ENCODE peak calls at places on chromosomes 2 and 18, in four cellular contexts. Q, I, P and B are unnamed samples. For H3K9me3, the result is how much of the 10 kb centered on the place peaks cover.

GRCh38 chr2:113276216-113276905 is 2.4 kb downstream of the PAX8 start:
- DNase-seq in Q (no peak), I (no peak), P (no peak), B (no peak)

GRCh38 chr2:143581989-143582719 is 452.9 kb downstream of the ARHGAP15 start:
- DNase-seq in Q (no peak), I (peak), P (no peak), B (no peak)

GRCh38 chr2:143730950-143731254 is 601.7 kb downstream of the ARHGAP15 start:
- DNase-seq in Q (no peak), I (peak), P (no peak), B (no peak)

GRCh38 chr2:54634564-54635511 is 88.6 kb upstream of the EML6 start:
- DNase-seq in Q (no peak), I (peak), P (no peak), B (no peak)

GRCh38 chr2:68726608-68727367 is 7.8 kb upstream of the ARHGAP25 start:
- DNase-seq in Q (no peak), I (no peak), P (peak), B (no peak)

GRCh38 chr18:12121175-12122095 is 27.8 kb downstream of the ANKRD62 start:
- DNase-seq in Q (no peak), I (peak), P (no peak), B (no peak)

GRCh38 chr2:144354953-144355352 is 165.0 kb downstream of the ZEB2 start:
- DNase-seq in Q (no peak), I (peak), P (no peak), B (no peak)

GRCh38 chr18:11994346-11994707 is 13.0 kb downstream of the IMPA2 start:
- DNase-seq in Q (no peak), I (peak), P (peak), B (peak)

GRCh38 chr2:234256516-234256915 is 206.0 kb downstream of the SPP2 start:
- DNase-seq in Q (no peak), I (no peak), P (no peak), B (no peak)

GRCh38 chr2:229832499-229832898 is 89.3 kb downstream of the TRIP12 start:
- DNase-seq in Q (no peak), I (no peak), P (no peak), B (no peak)

GRCh38 chr2:46339676-46340459 is 42.7 kb downstream of the EPAS1 start:
- DNase-seq in Q (no peak), I (peak), P (no peak), B (no peak)

GRCh38 chr2:224983719-224984388 is 58.4 kb downstream of the DOCK10 start:
- DNase-seq in Q (no peak), I (peak), P (no peak), B (peak)

GRCh38 chr18:12313530-12314245 is 5.6 kb downstream of the TUBB6 start:
- DNase-seq in Q (no peak), I (peak), P (no peak), B (no peak)

GRCh38 chr2:103464831-103465230 is 703.0 kb downstream of the TMEM182 start:
- DNase-seq in Q (no peak), I (no peak), P (no peak), B (no peak)

GRCh38 chr2:19460761-19461160 is 102.3 kb upstream of the OSR1 start:
- DNase-seq in Q (no peak), I (no peak), P (no peak), B (no peak)

GRCh38 chr2:239587836-239588235 is 187.0 kb upstream of the HDAC4 start:
- DNase-seq in Q (no peak), I (no peak), P (peak), B (no peak)

GRCh38 chr2:47811668-47812067 is 28.7 kb downstream of the MSH6 start:
- DNase-seq in Q (no peak), I (no peak), P (no peak), B (no peak)

GRCh38 chr18:45760443-45761036 is 36.6 kb downstream of the SLC14A1 start:
- DNase-seq in Q (no peak), I (no peak), P (no peak), B (no peak)

GRCh38 chr2:31300309-31300708 is 66.4 kb downstream of the EHD3 start:
- DNase-seq in Q (no peak), I (peak), P (no peak), B (no peak)

GRCh38 chr2:28431741-28432140 is 39.1 kb downstream of the FOSL2 start:
- DNase-seq in Q (no peak), I (no peak), P (peak), B (no peak)

GRCh38 chr2:210263841-210264240 is 38.6 kb upstream of the ACADL start:
- DNase-seq in Q (no peak), I (no peak), P (no peak), B (no peak)

GRCh38 chr2:101616411-101616810 is 81.1 kb upstream of the MAP4K4 start:
- DNase-seq in Q (no peak), I (no peak), P (no peak), B (no peak)

GRCh38 chr2:148607553-148607952 is 37.0 kb upstream of the EPC2 start:
- DNase-seq in Q (peak), I (no peak), P (no peak), B (no peak)

GRCh38 chr2:9424447-9425164 is 1.2 kb downstream of the CPSF3 start:
- DNase-seq in Q (no peak), I (no peak), P (no peak), B (no peak)

GRCh38 chr2:101710690-101711318 is 13.3 kb downstream of the MAP4K4 start:
- DNase-seq in Q (no peak), I (peak), P (no peak), B (no peak)

GRCh38 chr18:79815657-79816056 is 17.9 kb downstream of the KCNG2 start:
- DNase-seq in Q (no peak), I (no peak), P (no peak), B (no peak)

GRCh38 chr18:77777126-77777525 is 527.5 kb downstream of the GALR1 start:
- DNase-seq in Q (no peak), I (no peak), P (no peak), B (no peak)
- H3K9me3 ChIP-seq in Q (under half), I (under half), P (under half), B (under half)

DNA sequence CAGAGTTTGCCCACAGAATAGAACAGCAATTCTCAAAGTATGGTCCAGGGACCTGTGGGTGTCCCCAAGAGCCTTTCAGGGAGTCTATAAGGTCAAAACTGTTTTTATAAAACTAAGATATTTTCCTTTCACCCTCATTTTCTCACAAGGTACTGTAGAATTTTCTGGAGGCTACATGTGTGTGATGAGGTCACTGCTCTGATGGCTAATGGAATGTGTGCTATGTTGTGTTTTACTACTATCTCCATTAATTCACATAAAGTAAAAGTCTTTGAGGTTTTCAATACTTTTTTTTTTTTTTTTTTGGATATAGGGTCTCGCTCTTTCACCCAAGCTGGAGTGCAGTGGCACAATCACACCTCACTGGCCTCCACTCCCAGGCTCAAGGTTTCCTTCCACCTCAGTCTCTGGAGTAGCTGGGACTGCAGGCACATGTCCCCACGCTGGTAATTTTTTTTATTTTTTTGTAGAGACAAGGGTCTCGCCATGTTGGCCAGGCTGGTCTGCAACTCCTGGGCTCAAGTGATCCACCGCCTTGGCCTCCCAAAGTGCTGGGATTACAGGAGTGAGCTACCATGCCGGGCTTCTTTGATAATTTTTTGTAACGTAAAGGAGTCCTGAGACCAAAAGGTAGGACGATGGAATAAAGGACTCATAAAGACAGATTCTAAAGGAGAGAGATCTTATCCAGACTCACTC is 1.8 kb downstream of the TRABD2A start:
- DNase-seq in Q (no peak), I (peak), P (no peak), B (no peak)
- H3K9me3 ChIP-seq in Q (under half), I (under half), P (under half), B (under half)

GRCh38 chr2:26778076-26778475 is 7.8 kb upstream of the CENPA start:
- DNase-seq in Q (no peak), I (no peak), P (no peak), B (no peak)

GRCh38 chr2:26780203-26780760 is 5.6 kb upstream of the CENPA start:
- DNase-seq in Q (no peak), I (no peak), P (no peak), B (no peak)

GRCh38 chr2:26772064-26773001 is 8.2 kb downstream of the SLC35F6 start:
- DNase-seq in Q (peak), I (peak), P (peak), B (peak)

GRCh38 chr2:26778507-26778906 is 7.3 kb upstream of the CENPA start:
- DNase-seq in Q (no peak), I (no peak), P (no peak), B (no peak)

DNA sequence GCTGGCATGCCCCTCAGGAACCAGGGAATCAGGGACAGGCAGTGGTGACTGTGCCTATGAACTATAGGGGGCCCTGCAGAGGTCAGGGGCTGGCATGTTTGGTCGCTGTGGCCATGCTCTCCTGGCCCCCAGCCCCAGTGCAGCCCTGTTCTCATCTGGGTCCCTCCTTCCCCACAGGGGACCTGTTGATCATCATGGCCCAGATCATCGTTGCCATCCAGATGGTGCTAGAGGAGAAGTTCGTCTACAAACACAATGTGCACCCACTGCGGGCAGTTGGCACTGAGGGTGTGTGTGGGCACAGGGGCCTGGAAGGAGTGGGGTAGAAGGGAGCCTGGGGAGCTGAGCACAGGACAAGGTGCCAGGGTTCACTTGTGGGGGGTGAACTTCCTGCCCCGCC is 9.7 kb upstream of the CENPA start:
- DNase-seq in Q (no peak), I (no peak), P (no peak), B (no peak)
- H3K9me3 ChIP-seq in Q (under half), I (under half), P (under half), B (under half)

GRCh38 chr2:89780318-89780717 is 1088.8 kb downstream of the RPIA start:
- DNase-seq in Q (no peak), I (no peak), P (no peak), B (no peak)
- H3K9me3 ChIP-seq in Q (under half), I (under half), P (under half), B (half or more)

GRCh38 chr2:7759898-7760297 is 842.7 kb downstream of the RNF144A start:
- DNase-seq in Q (no peak), I (no peak), P (no peak), B (no peak)

GRCh38 chr2:7752291-7752690 is 835.1 kb downstream of the RNF144A start:
- DNase-seq in Q (no peak), I (no peak), P (no peak), B (no peak)

GRCh38 chr2:7753777-7754176 is 836.6 kb downstream of the RNF144A start:
- DNase-seq in Q (no peak), I (no peak), P (no peak), B (no peak)

DNA sequence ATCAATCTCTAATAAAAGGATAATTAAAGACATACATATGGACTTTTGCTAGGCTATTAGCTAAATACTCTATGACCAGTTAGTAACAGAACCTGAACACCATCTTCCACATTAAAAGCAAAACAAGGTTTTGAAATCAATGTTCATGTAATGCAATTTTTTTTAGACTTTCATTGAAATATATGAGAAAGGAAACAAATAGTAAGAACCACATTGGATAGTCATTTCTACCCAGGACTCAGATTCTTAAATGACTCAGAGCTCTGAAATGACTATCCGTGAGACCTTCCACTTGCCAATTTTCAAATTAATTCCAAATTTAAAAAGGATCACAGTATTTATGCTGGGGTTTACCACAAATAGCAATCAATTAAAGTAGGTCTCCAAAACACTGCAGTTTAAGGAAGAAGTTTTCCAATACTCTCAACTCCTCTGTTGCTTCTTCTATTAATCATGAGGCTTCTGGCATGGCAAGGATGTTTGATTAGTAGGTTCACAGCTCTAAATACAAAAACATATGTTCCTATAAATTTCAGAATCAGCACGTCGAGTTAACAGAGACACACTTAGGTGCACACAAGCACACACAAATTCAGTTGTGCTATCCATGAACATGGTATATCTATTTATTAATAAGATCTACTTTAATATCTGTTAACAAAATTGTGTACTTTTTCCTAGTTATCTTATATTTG is 841.0 kb downstream of the RNF144A start:
- DNase-seq in Q (no peak), I (peak), P (no peak), B (no peak)
- H3K9me3 ChIP-seq in Q (under half), I (under half), P (under half), B (under half)